ENCODE peak calls at places on chromosome 2, in four cellular contexts. R, U, C and Z are unnamed samples.

GRCh38 chr2:26352892-26353291 is 6.3 kb upstream of the ADGRF3 start:
- DNase-seq in C (peak), U (no peak), R (no peak), Z (no peak)

GRCh38 chr2:219517954-219518778 is 3.9 kb downstream of the ASIC4 start:
- DNase-seq in U (no peak), C (no peak), R (no peak), Z (no peak)

GRCh38 chr2:163755366-163755765 is 19.6 kb upstream of the FIGN start:
- DNase-seq in R (no peak), C (no peak), U (no peak), Z (no peak)

GRCh38 chr2:70084973-70085710 is 2.1 kb upstream of the PCBP1 start:
- DNase-seq in U (no peak), C (no peak), R (peak), Z (no peak)

GRCh38 chr2:240157147-240157470 is 16.7 kb upstream of the OTOS start:
- DNase-seq in R (no peak), U (no peak), C (no peak), Z (no peak)

GRCh38 chr2:129252781-129253460 is 726.5 kb upstream of the RAB6C start:
- DNase-seq in C (no peak), U (no peak), R (no peak), Z (no peak)

GRCh38 chr2:100976634-100977391 is 25.3 kb upstream of the RPL31 start:
- DNase-seq in C (peak), R (no peak), U (no peak), Z (no peak)

GRCh38 chr2:11563784-11564666 is 30.2 kb downstream of the GREB1 start:
- DNase-seq in C (no peak), R (no peak), U (no peak), Z (no peak)

GRCh38 chr2:206154197-206154596 is 5.0 kb downstream of the NDUFS1 start:
- DNase-seq in C (no peak), U (no peak), R (no peak), Z (no peak)

GRCh38 chr2:133253793-133254192 is 314.5 kb downstream of the NCKAP5 start:
- DNase-seq in C (peak), R (no peak), U (no peak), Z (no peak)

DNA sequence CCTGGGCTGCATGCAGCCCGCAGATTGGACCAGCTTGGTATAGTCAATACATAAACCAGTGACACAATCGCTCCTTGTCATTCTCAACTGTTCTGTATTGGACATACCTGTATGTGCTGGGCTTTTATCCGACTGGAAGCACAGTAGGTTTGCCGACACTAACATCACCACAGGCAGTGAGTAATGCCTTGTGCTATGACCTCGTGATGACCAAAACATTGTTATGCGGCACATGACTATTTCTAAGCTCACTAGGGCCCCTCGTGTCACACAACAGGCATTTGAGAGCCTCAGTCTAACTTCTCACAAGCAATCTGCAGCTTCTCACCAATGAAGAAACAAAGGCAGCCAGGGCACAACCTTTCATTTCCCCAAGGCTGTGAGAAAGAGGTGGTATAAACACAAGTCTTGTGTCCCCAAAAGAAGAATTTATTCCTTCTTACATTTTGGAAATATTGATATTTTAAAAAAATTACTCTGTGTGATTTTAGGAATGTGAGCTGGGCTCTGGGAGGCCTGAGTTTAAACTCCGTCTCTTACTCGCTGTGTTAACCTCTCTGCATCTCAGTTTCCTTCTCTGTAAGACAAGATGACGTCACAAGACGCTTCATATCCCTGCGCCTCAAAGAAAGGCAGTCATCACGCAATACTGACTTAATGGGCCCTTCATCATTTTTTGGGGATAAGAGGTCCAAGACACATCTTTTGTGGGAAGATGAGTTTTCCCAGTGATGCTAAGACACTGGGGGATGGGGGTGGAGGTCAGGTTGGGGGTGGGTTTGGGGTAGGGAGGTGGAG is 320.6 kb downstream of the AFF3 start:
- DNase-seq in C (peak), R (no peak), U (no peak), Z (peak)
- H2AFZ ChIP-seq in C (peak), R (no peak), U (peak), Z (no peak)

GRCh38 chr2:30287190-30287589 is 55.9 kb downstream of the LBH start:
- DNase-seq in U (peak), C (no peak), R (no peak), Z (no peak)
- H3K18ac ChIP-seq in U (no peak), C (peak), R (no peak), Z (no peak)

DNA sequence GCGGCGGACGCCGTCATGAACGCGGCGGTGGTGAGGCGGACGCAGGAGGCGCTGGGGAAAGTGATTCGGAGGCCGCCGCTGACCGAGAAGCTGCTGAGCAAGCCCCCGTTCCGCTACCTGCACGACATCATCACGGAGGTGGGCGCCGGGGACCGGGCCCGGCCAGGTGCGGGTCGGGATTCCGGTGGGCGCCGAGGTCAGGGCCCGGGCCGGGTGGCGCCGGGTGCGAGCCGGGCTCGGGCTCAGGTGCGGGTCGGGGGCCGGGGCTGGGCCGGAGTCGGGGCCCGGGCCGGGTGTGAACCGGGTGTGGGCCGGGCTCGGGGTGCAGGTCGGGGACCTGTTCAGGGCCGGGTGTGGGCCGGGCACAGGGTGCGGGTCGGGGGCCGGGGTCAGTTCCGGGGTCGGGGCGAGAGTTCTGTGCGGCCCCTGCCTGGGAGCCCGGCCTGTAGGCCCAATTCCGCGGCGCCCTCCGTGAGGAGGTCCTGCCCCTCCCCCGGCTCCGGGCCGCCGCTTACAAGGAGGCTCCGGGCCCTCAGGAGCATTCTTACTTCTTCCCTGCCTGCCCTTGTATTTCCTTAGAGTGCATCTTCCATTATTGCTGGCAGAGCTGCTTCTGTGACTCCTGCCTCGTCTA is 447 bp downstream of the TRAF3IP1 start:
- DNase-seq in U (no peak), C (peak), R (no peak), Z (peak)
- H3K14ac ChIP-seq in U (no peak), C (peak), R (no peak), Z (peak)

DNA sequence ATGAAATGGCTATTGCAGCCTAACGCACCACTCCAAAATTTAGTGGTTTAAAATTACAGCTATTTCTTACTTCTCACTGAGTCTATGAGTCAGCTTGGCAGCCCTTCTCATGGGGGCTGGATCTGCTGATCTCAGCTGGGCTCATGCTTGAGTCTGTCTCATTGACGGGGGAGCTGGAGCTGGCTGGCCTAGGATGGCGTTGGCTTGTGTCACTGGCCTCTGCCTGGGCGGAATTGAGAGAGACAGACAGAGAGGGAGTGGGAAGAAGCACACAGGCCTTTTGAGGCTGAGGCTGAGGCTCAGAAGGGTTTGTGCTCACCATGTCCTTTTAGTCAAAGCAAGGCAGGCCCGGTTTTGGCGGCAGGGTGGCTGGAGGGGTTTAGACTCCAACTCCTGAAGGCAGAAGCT is 412.1 kb upstream of the MYT1L start:
- DNase-seq in R (no peak), U (no peak), C (peak), Z (no peak)
- H2AFZ ChIP-seq in R (no peak), U (no peak), C (no peak), Z (no peak)

DNA sequence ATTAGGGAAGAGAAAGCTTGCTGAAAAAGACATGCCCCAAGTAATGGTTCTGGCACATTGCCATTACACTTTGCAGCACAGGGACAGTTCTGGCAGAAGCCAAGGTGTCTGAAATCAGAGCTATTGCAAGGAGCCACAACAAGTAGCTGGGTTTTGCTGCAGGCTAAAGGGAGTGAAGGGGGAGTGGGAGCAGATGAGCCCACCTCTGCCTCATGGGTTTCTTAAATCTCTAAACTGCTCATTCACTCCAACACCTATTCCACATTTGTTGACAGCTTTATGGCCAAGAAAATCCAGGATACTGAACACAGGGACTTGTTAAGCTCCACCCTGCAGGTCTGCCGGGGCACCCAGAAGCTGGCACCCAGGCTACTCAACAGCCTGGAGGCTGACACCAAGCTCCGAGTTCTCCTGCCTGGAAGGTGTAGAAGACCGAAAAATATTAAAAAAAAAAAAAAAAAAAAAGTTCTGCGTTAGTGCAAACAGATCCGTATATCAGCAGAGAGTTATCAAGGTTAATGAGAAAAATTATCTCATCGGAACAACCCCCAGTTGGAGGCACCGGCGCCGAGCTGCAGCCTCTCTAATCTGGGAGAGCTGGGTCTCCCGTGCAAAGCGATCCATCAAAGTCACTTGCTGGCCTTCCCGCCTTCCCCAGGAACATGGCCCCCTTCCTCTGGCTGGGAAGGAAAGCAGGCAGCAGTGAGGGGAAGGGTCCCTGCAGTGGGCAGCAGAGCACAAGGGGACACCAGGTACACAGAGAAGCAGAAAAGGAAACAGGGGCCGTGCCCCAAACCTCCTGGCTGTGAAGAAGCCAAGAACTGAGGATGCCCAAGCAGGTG is 123.7 kb downstream of the HNMT start:
- DNase-seq in C (no peak), U (no peak), R (no peak), Z (no peak)
- H3K18ac ChIP-seq in C (no peak), U (peak), R (no peak), Z (no peak)

DNA sequence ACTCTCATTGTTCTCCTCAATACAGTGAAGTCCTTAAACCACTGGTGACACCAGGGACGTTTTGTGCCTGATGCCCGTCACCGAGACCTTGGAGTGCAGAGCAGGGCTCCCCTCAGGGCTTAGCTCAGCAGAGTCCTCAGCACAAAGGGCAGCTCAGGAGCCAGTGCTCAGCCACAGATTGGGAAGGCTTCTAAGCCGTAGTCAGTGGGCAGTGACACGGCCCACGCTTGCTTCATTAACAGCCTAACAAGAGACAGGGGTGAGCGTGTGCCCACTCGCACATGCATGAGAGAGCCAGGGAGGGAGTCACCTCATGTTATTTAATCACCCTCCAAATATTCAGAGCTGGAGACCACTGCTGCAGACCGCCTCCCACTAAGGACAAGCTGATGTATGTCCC is 137.5 kb downstream of the SH3RF3 start:
- DNase-seq in R (no peak), U (no peak), C (no peak), Z (no peak)
- H3K14ac ChIP-seq in R (no peak), U (peak), C (no peak), Z (no peak)

GRCh38 chr2:180048256-180048655 is 41.2 kb upstream of the CWC22 start:
- DNase-seq in R (no peak), U (no peak), C (no peak), Z (no peak)

GRCh38 chr2:180046202-180046601 is 39.1 kb upstream of the CWC22 start:
- DNase-seq in U (no peak), R (no peak), C (no peak), Z (no peak)

GRCh38 chr2:180046776-180047175 is 39.7 kb upstream of the CWC22 start:
- DNase-seq in C (peak), R (no peak), U (no peak), Z (no peak)

DNA sequence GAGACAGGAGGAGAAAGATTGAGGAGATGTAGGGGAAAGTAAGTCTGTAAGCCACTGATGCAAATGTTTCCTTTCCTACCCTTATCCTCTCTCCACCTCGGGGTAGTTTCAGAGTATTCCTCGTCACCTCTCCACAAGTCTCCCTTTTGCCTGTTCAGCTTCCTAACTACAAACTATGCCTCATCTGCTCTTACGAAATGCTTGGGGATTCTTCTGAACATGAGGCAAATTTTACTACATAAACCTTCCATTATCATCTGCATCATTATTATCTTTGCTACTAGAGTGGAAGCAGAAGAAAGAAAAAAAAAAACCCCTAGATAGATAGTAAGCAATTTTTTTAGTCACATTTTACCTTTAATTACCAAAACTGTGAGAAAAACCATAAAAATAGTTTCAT is 43.1 kb upstream of the CWC22 start:
- DNase-seq in R (no peak), U (no peak), C (peak), Z (no peak)
- H2AFZ ChIP-seq in R (no peak), U (no peak), C (no peak), Z (no peak)

GRCh38 chr2:8676915-8677645 is 4.8 kb upstream of the ID2 start:
- DNase-seq in C (peak), U (peak), R (no peak), Z (no peak)

GRCh38 chr2:8679567-8679826 is 2.4 kb upstream of the ID2 start:
- DNase-seq in U (no peak), C (no peak), R (no peak), Z (no peak)

GRCh38 chr2:8678731-8679566 is 2.9 kb upstream of the ID2 start:
- DNase-seq in R (peak), C (peak), U (peak), Z (peak)

GRCh38 chr2:8676191-8676914 is 5.5 kb upstream of the ID2 start:
- DNase-seq in U (peak), C (peak), R (peak), Z (no peak)

GRCh38 chr2:8677646-8678592 is 3.9 kb upstream of the ID2 start:
- DNase-seq in U (peak), C (peak), R (peak), Z (peak)
- H3K18ac ChIP-seq in U (peak), C (peak), R (peak), Z (peak)

DNA sequence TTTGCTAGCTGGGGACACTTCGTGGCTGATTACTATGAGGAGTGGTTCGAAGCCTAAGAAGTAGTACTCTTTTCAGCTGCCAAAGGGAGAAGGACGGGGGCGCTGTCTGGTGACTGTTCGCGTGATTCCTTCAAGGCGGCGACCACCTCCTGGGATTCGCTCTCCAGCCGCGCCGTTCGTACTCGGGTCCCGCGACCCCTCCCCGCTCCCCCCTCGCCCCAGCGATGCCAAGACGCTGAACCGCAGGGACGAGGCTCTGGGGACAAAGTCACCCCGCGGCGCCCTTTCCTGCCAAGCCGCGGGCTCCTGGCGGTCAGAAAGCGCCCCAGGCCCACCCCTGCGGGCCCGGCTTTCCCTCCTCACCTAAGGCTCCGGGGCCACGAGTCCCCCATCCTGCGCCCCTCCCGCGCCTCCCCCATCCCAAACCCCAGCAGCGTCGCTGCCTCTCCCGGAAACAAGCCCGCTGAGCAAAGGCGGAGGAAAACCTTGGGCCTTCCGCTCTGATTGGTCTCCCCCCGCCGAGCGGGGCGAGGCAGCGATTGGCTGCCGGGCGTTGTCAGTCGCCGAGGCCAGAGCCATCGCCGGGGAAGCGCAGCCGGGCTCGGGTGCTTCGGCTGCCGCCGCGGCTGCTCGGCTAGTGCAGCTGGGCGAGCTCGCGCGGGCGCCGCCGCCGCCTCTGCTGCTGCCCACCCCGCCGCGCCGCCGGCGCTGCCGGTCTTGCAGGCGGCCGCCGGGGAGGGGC is 404.3 kb downstream of the XIRP2 start:
- DNase-seq in U (peak), R (peak), C (peak), Z (peak)
- H3K14ac ChIP-seq in U (peak), R (peak), C (no peak), Z (peak)

GRCh38 chr2:65786001-65786400 is 353.6 kb upstream of the SPRED2 start:
- DNase-seq in U (no peak), R (no peak), C (no peak), Z (no peak)
- H2AFZ ChIP-seq in U (no peak), R (no peak), C (no peak), Z (no peak)